ENCODE peak calls at places on chromosomes 2 and 18, in four cellular contexts. X is CD8-positive, alpha-beta memory T cell; B is uterus; F is endothelial cell of umbilical vein. Q is an unnamed sample.
A peak's percentile ranks its signal among the peaks of the same experiment; 100 is the strongest.

GRCh38 chr2:204180671-204181070 is 244.1 kb downstream of the ICOS start:
- DNase-seq in B (no peak), X (no peak), F (no peak), Q (no peak)

GRCh38 chr2:109352898-109353689 is 224.1 kb downstream of the SH3RF3 start:
- DNase-seq in X (no peak), F (no peak), B (no peak), Q (no peak)

GRCh38 chr2:109694190-109694589 is 80.0 kb downstream of the SOWAHC start:
- DNase-seq in X (no peak), F (no peak), B (no peak), Q (no peak)

GRCh38 chr2:217248312-217248935 is 388.6 kb upstream of the TNP1 start:
- DNase-seq in X (no peak), F (no peak), B (peak; percentile 85), Q (peak; percentile 80)

GRCh38 chr2:25309402-25309801 is 32.3 kb downstream of the DNMT3A start:
- DNase-seq in B (no peak), X (peak; percentile 75), F (peak; percentile 57), Q (no peak)

GRCh38 chr2:74250189-74250631 is 51.8 kb downstream of the MTHFD2 start:
- DNase-seq in X (peak; percentile 71), B (peak; percentile 45), F (peak; percentile 37), Q (no peak)

GRCh38 chr2:102111823-102112222 is 30.7 kb upstream of the IL1R1 start:
- DNase-seq in F (no peak), B (no peak), X (no peak), Q (no peak)

GRCh38 chr2:10810175-10811161 is 2.1 kb downstream of the PDIA6 start:
- DNase-seq in B (no peak), F (peak; percentile 22), X (no peak), Q (no peak)

GRCh38 chr18:25166113-25166512 is 185.9 kb downstream of the ZNF521 start:
- DNase-seq in F (no peak), B (no peak), X (no peak), Q (no peak)

GRCh38 chr2:51424418-51424817 is 392.5 kb upstream of the NRXN1 start:
- DNase-seq in F (peak; percentile 28), X (no peak), B (no peak), Q (no peak)

GRCh38 chr2:150538582-150539236 is 51.2 kb upstream of the RND3 start:
- DNase-seq in F (no peak), X (no peak), B (no peak), Q (no peak)

GRCh38 chr2:135030826-135031225 is 16.4 kb downstream of the MAP3K19 start:
- DNase-seq in X (no peak), F (peak; percentile 35), B (no peak), Q (no peak)

GRCh38 chr18:46502444-46502843 is 154.6 kb downstream of the LOXHD1 start:
- DNase-seq in B (no peak), X (no peak), F (no peak), Q (no peak)

GRCh38 chr2:239731422-239731821 is 293.7 kb downstream of the NDUFA10 start:
- DNase-seq in B (no peak), F (no peak), X (peak; percentile 36), Q (peak; percentile 66)

GRCh38 chr18:11728247-11728646 is 39.2 kb downstream of the GNAL start:
- DNase-seq in F (no peak), X (no peak), B (no peak), Q (no peak)

GRCh38 chr2:148021059-148021985 is at the start of gene MBD5:
- DNase-seq in X (peak; percentile 79), B (no peak), F (peak; percentile 67), Q (peak; percentile 64)

GRCh38 chr2:21220930-21221329 is 97.2 kb downstream of the TDRD15 start:
- DNase-seq in X (no peak), B (no peak), F (peak; percentile 51), Q (peak; percentile 51)

GRCh38 chr18:45522371-45522770 is 92.9 kb upstream of the SLC14A2 start:
- DNase-seq in X (no peak), F (no peak), B (no peak), Q (no peak)

GRCh38 chr2:224838335-224838734 is 122.2 kb upstream of the CCDC195 start:
- DNase-seq in B (no peak), X (no peak), F (peak; percentile 40), Q (no peak)

GRCh38 chr2:191923652-191923997 is 76.7 kb upstream of the CAVIN2 start:
- DNase-seq in F (no peak), B (no peak), X (no peak), Q (no peak)

GRCh38 chr2:7154666-7155065 is 237.5 kb downstream of the RNF144A start:
- DNase-seq in F (no peak), B (no peak), X (no peak), Q (no peak)

GRCh38 chr2:103435010-103435409 is 673.2 kb downstream of the TMEM182 start:
- DNase-seq in F (no peak), X (no peak), B (no peak), Q (no peak)

GRCh38 chr2:8481463-8482009 is 200.3 kb upstream of the ID2 start:
- DNase-seq in F (no peak), B (no peak), X (no peak), Q (no peak)

GRCh38 chr2:235931676-235932075 is 236.5 kb downstream of the GBX2 start:
- DNase-seq in X (no peak), B (no peak), F (no peak), Q (no peak)

GRCh38 chr2:200613692-200614091 is 27.9 kb downstream of the AOX1 start:
- DNase-seq in B (no peak), X (no peak), F (no peak), Q (no peak)

GRCh38 chr18:55381277-55381676 is 206.7 kb downstream of the TCF4 start:
- DNase-seq in F (no peak), X (no peak), B (no peak), Q (no peak)

GRCh38 chr18:6718255-6718654 is 11.3 kb upstream of the ARHGAP28 start:
- DNase-seq in F (no peak), X (no peak), B (no peak), Q (no peak)

GRCh38 chr2:176104338-176105077 is 2.6 kb upstream of the HOXD11 start:
- DNase-seq in F (no peak), X (no peak), B (peak; percentile 60), Q (no peak)

GRCh38 chr2:16664052-16664731 is 1.4 kb downstream of the CYRIA start:
- DNase-seq in B (peak; percentile 68), F (peak; percentile 78), X (peak; percentile 47), Q (peak; percentile 83)

GRCh38 chr2:216533504-216534068 is 34.9 kb downstream of the RPL37A start:
- DNase-seq in B (no peak), X (no peak), F (no peak), Q (no peak)

GRCh38 chr2:60858897-60859311 is 22.5 kb upstream of the REL start:
- DNase-seq in X (no peak), F (no peak), B (no peak), Q (no peak)

GRCh38 chr2:134140251-134140661 is 113.6 kb upstream of the MGAT5 start:
- DNase-seq in B (no peak), X (no peak), F (no peak), Q (no peak)

GRCh38 chr18:33159151-33159550 is 281.4 kb downstream of the CCDC178 start:
- DNase-seq in B (no peak), X (no peak), F (no peak), Q (no peak)

GRCh38 chr2:2838548-2838845 is 507.4 kb upstream of the MYT1L start:
- DNase-seq in X (no peak), F (no peak), B (no peak), Q (no peak)

GRCh38 chr2:2837768-2838547 is 506.9 kb upstream of the MYT1L start:
- DNase-seq in F (no peak), X (no peak), B (peak; percentile 5), Q (no peak)

GRCh38 chr2:2840681-2841300 is 509.7 kb upstream of the MYT1L start:
- DNase-seq in F (no peak), X (no peak), B (no peak), Q (no peak)

GRCh38 chr2:2840101-2840531 is 509.0 kb upstream of the MYT1L start:
- DNase-seq in F (no peak), B (peak; percentile 8), X (no peak), Q (no peak)

GRCh38 chr2:2839393-2840096 is 508.5 kb upstream of the MYT1L start:
- DNase-seq in B (peak; percentile 5), X (no peak), F (no peak), Q (no peak)
- H3K4me3 ChIP-seq in B (no peak overlapping the region), X (no peak overlapping the region), F (no peak overlapping the region), Q (no peak overlapping the region)

GRCh38 chr2:233982421-233983121 is 65.4 kb downstream of the TRPM8 start:
- DNase-seq in X (no peak), F (no peak), B (no peak), Q (no peak)
- H3K27ac ChIP-seq in X (no peak overlapping the region), F (no peak overlapping the region), B (no peak overlapping the region), Q (no peak overlapping the region)

DNA sequence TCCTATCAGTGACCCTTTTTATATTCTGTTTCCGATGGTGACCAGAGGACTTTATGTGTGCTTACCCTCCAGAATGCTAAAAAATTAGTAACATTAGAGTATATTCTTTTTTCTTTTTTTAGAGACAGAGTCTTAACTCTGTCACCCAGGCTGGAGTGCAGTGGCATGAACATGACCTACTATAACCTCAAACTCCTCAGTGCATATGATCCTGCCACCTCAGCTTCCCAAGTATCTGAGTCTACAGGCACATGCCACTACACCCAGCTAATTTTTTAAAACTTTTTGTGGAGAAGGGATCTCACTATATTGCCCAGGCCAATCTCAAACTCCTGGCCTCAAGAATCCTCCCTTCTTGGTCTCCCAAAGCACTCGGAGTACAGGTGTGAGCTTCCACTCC is 74.6 kb downstream of the MALT1 start:
- DNase-seq in X (no peak), B (no peak), F (no peak), Q (no peak)
- H3K36me3 ChIP-seq in X (peaks cover 61% of the 10 kb centered on the region), B (no peaks in the 10 kb centered on the region), F (peaks cover 2% of the 10 kb centered on the region), Q (peaks cover 8% of the 10 kb centered on the region)

GRCh38 chr2:73215254-73215653 is 1.2 kb downstream of the SMYD5 start:
- DNase-seq in B (no peak), F (no peak), X (no peak), Q (no peak)
- H3K4me3 ChIP-seq in B (no peak overlapping the region), F (no peak overlapping the region), X (no peak overlapping the region), Q (no peak overlapping the region)

GRCh38 chr2:19362652-19363473 is 4.4 kb upstream of the OSR1 start:
- DNase-seq in X (peak; percentile 62), B (peak; percentile 84), F (peak; percentile 67), Q (peak; percentile 86)

GRCh38 chr2:19363474-19363778 is 5.0 kb upstream of the OSR1 start:
- DNase-seq in B (no peak), F (no peak), X (no peak), Q (no peak)

GRCh38 chr2:19361325-19361990 is 3.0 kb upstream of the OSR1 start:
- DNase-seq in F (peak; percentile 33), B (no peak), X (no peak), Q (no peak)

GRCh38 chr2:19360881-19361321 is 2.5 kb upstream of the OSR1 start:
- DNase-seq in F (no peak), X (no peak), B (no peak), Q (no peak)

DNA sequence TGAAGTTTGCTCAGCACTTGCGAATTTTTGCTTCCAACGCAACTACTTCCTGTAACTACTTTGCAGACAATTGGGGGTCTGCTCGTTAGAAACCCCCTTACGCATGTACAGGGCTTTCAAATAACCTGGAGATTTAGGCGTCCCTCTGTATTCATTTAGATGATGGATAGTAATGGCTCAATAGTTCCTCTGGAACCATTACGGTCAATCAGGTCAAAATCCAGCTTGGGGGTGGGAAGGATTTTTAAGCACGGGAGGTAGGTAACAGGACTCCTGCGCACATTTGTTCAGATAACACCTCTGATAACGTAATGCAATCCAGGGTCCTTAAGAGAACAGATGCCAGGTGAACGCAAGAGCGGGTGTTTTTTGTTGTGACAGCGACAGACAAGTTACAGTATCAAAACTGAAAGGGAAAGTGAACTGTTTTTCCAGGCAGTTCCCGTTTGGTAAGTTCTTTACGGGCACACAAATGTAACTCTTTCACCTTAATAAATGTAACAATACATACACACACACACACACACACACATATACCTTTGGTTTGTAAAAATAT is 3.7 kb upstream of the OSR1 start:
- DNase-seq in B (no peak), X (no peak), F (no peak), Q (no peak)
- H3K27ac ChIP-seq in B (peak overlapping the region; percentile 63), X (peak overlapping the region; percentile 5), F (no peak overlapping the region), Q (no peak overlapping the region)

Q was measured in aorta.